ENCODE peak calls at places on chromosomes 7 and 10, in six cellular contexts. T is tibial artery; U is CD8-positive, alpha-beta memory T cell; G is left ventricle myocardium inferior; I is OCI-LY7; P is effector memory CD4-positive, alpha-beta T cell. A is an unnamed sample.
A peak's percentile ranks its signal among the peaks of the same experiment; 100 is the strongest.

GRCh38 chr7:131197920-131198610 is 129.6 kb upstream of the MKLN1 start:
- DNase-seq in G (no peak), T (no peak), I (no peak), U (no peak), P (no peak), A (no peak)

GRCh38 chr10:131700032-131700431 is 200.8 kb upstream of the PPP2R2D start:
- DNase-seq in G (no peak), I (no peak), T (no peak), P (no peak), U (no peak), A (no peak)

GRCh38 chr10:34916368-34916767 is 101.3 kb upstream of the PARD3 start:
- DNase-seq in I (no peak), U (no peak), G (no peak), T (no peak), P (no peak), A (no peak)

GRCh38 chr7:114761973-114762372 is 159.9 kb upstream of the MDFIC start:
- DNase-seq in U (no peak), T (no peak), I (no peak), P (no peak), G (no peak), A (no peak)

GRCh38 chr7:148540041-148540738 is 50.4 kb upstream of the C7orf33 start:
- DNase-seq in I (no peak), T (peak; percentile 75), U (no peak), P (no peak), G (peak; percentile 65), A (no peak)

GRCh38 chr10:94212876-94213595 is 149.7 kb downstream of the NOC3L start:
- DNase-seq in U (no peak), P (no peak), G (no peak), T (peak; percentile 60), I (no peak), A (no peak)

GRCh38 chr10:88826390-88826789 is 23.9 kb downstream of the LIPM start:
- DNase-seq in I (no peak), U (no peak), G (no peak), P (no peak), T (no peak), A (no peak)

GRCh38 chr10:132961-133898 is 2.0 kb upstream of the ZMYND11 start:
- DNase-seq in G (no peak), T (no peak), I (no peak), P (no peak), U (no peak), A (no peak)

GRCh38 chr7:21898265-21898930 is 47.3 kb downstream of the CDCA7L start:
- DNase-seq in P (peak; percentile 2), I (peak; percentile 66), G (no peak), U (no peak), T (no peak), A (no peak)

GRCh38 chr10:71923138-71923692 is 41.0 kb upstream of the CHST3 start:
- DNase-seq in U (no peak), G (no peak), P (no peak), I (no peak), T (no peak), A (no peak)

GRCh38 chr10:112374724-112375541 is 1.0 kb downstream of the ACSL5 start:
- DNase-seq in G (no peak), U (no peak), P (no peak), T (no peak), I (peak; percentile 51), A (no peak)

GRCh38 chr10:84375011-84375410 is 46.6 kb downstream of the CCSER2 start:
- DNase-seq in T (no peak), P (no peak), I (peak; percentile 57), U (peak; percentile 6), G (no peak), A (peak; percentile 47)

GRCh38 chr7:126227643-126228042 is 1025.1 kb downstream of the GRM8 start:
- DNase-seq in I (no peak), P (no peak), G (no peak), T (no peak), U (no peak), A (no peak)

GRCh38 chr7:155998766-155999630 is 186.7 kb upstream of the SHH start:
- DNase-seq in P (no peak), U (no peak), I (no peak), T (no peak), G (no peak), A (no peak)

GRCh38 chr10:63206997-63207952 is 74.1 kb downstream of the NRBF2 start:
- DNase-seq in T (peak; percentile 41), U (no peak), G (no peak), I (peak; percentile 10), P (no peak), A (no peak)

GRCh38 chr7:116771640-116772039 is 90.7 kb upstream of the CAPZA2 start:
- DNase-seq in G (no peak), I (no peak), P (no peak), U (no peak), T (no peak), A (no peak)

GRCh38 chr7:116769541-116769940 is 92.8 kb upstream of the CAPZA2 start:
- DNase-seq in I (no peak), G (no peak), U (no peak), T (no peak), P (no peak), A (no peak)

GRCh38 chr7:116770941-116771340 is 91.4 kb upstream of the CAPZA2 start:
- DNase-seq in U (no peak), P (no peak), T (no peak), G (no peak), I (no peak), A (no peak)

GRCh38 chr7:116772926-116773749 is 89.2 kb upstream of the CAPZA2 start:
- DNase-seq in U (no peak), G (no peak), I (no peak), T (no peak), P (no peak), A (no peak)

GRCh38 chr7:116772423-116772852 is 89.9 kb upstream of the CAPZA2 start:
- DNase-seq in I (no peak), T (no peak), U (no peak), G (no peak), P (no peak), A (no peak)
- H3K36me3 ChIP-seq in I (no peaks in the 10 kb centered on the region), T (no peaks in the 10 kb centered on the region), U (no peaks in the 10 kb centered on the region), G (peaks cover 3% of the 10 kb centered on the region), P (no peaks in the 10 kb centered on the region), A (no peaks in the 10 kb centered on the region)

GRCh38 chr10:129840196-129840590 is 123.9 kb downstream of the EBF3 start:
- DNase-seq in T (no peak), U (no peak), I (no peak), G (no peak), P (no peak), A (no peak)
- H3K9me3 ChIP-seq in T (no peaks in the 10 kb centered on the region), U (no peaks in the 10 kb centered on the region), I (no peaks in the 10 kb centered on the region), G (no peaks in the 10 kb centered on the region), P (no peaks in the 10 kb centered on the region), A (no peaks in the 10 kb centered on the region)

GRCh38 chr7:101556453-101556968 is 72.6 kb downstream of the MYL10 start:
- DNase-seq in T (no peak), P (no peak), I (no peak), G (no peak), U (no peak), A (no peak)

GRCh38 chr7:101555921-101556275 is 73.2 kb downstream of the MYL10 start:
- DNase-seq in I (no peak), P (no peak), G (no peak), T (no peak), U (no peak), A (no peak)

GRCh38 chr7:101557978-101558741 is 70.9 kb downstream of the MYL10 start:
- DNase-seq in U (no peak), G (no peak), I (no peak), P (no peak), T (no peak), A (no peak)

GRCh38 chr7:101558742-101559325 is 70.3 kb downstream of the MYL10 start:
- DNase-seq in I (peak; percentile 29), G (no peak), P (no peak), T (no peak), U (no peak), A (no peak)

GRCh38 chr7:101557421-101557820 is 71.7 kb downstream of the MYL10 start:
- DNase-seq in G (no peak), T (no peak), P (no peak), I (no peak), U (no peak), A (no peak)
- H3K36me3 ChIP-seq in G (no peaks in the 10 kb centered on the region), T (no peaks in the 10 kb centered on the region), P (no peaks in the 10 kb centered on the region), I (no peaks in the 10 kb centered on the region), U (no peaks in the 10 kb centered on the region), A (no peaks in the 10 kb centered on the region)

GRCh38 chr7:157588271-157588589 is 251.4 kb downstream of the DNAJB6 start:
- DNase-seq in T (no peak), P (no peak), G (no peak), I (no peak), U (no peak), A (no peak)
- H3K9me3 ChIP-seq in T (no peaks in the 10 kb centered on the region), P (no peaks in the 10 kb centered on the region), G (peaks cover 3% of the 10 kb centered on the region), I (no peaks in the 10 kb centered on the region), U (no peaks in the 10 kb centered on the region), A (no peaks in the 10 kb centered on the region)

GRCh38 chr10:74027702-74028101 is 29.8 kb downstream of the VCL start:
- DNase-seq in P (no peak), I (no peak), U (no peak), T (no peak), G (no peak), A (no peak)
- H3K36me3 ChIP-seq in P (peaks cover 4% of the 10 kb centered on the region), I (no peaks in the 10 kb centered on the region), U (no peaks in the 10 kb centered on the region), T (no peaks in the 10 kb centered on the region), G (peaks cover 3% of the 10 kb centered on the region), A (no peaks in the 10 kb centered on the region)

GRCh38 chr7:157900011-157900410 is 563.2 kb downstream of the DNAJB6 start:
- DNase-seq in U (no peak), I (no peak), G (no peak), T (no peak), P (no peak), A (no peak)
- H3K9me3 ChIP-seq in U (no peaks in the 10 kb centered on the region), I (no peaks in the 10 kb centered on the region), G (no peaks in the 10 kb centered on the region), T (no peaks in the 10 kb centered on the region), P (no peaks in the 10 kb centered on the region), A (no peaks in the 10 kb centered on the region)

GRCh38 chr10:59852671-59853070 is 53.7 kb downstream of the CCDC6 start:
- DNase-seq in U (no peak), I (no peak), T (no peak), P (no peak), G (no peak), A (no peak)

GRCh38 chr10:59851864-59852263 is 54.5 kb downstream of the CCDC6 start:
- DNase-seq in T (no peak), P (no peak), U (no peak), I (no peak), G (no peak), A (no peak)

GRCh38 chr10:59856104-59856503 is 50.3 kb downstream of the CCDC6 start:
- DNase-seq in G (no peak), P (no peak), T (no peak), U (no peak), I (no peak), A (no peak)

GRCh38 chr10:59857049-59857448 is 49.3 kb downstream of the CCDC6 start:
- DNase-seq in P (no peak), U (no peak), I (no peak), G (no peak), T (no peak), A (no peak)

GRCh38 chr10:59854571-59854970 is 51.8 kb downstream of the CCDC6 start:
- DNase-seq in P (no peak), T (no peak), I (no peak), G (no peak), U (no peak), A (no peak)
- H3K36me3 ChIP-seq in P (peaks cover 9% of the 10 kb centered on the region), T (no peaks in the 10 kb centered on the region), I (peaks cover 31% of the 10 kb centered on the region), G (no peaks in the 10 kb centered on the region), U (no peaks in the 10 kb centered on the region), A (peaks cover 17% of the 10 kb centered on the region)

GRCh38 chr10:90138844-90139243 is 437.5 kb downstream of the KIF20B start:
- DNase-seq in T (no peak), U (no peak), I (peak; percentile 47), G (no peak), P (no peak), A (no peak)
- H3K9me3 ChIP-seq in T (peaks cover 5% of the 10 kb centered on the region), U (peaks cover 13% of the 10 kb centered on the region), I (peaks cover 27% of the 10 kb centered on the region), G (peaks cover 84% of the 10 kb centered on the region), P (peaks cover 17% of the 10 kb centered on the region), A (peaks cover 29% of the 10 kb centered on the region)

A was measured in DND-41.